ENCODE peak calls at places on chromosomes 13 and 19, in five cellular contexts. One of them, this sample, is unnamed.

GRCh38 chr13:62357887-62358645 is 942.4 kb upstream of the PCDH20 start:
- DNase-seq in brain microvascular endothelial cell: peak
- DNase-seq in activated T-cell treated with anti-CD3 and anti-CD28 coated beads, Interleukin-2, amount 50 U/mL, for 4 hours: no peak
- DNase-seq in GM06990: no peak
- DNase-seq in NCI-H510A treated with DMSO at 0.1 percent for 48 hours: no peak
- DNase-seq in this sample: peak

GRCh38 chr19:18999016-18999758 is 34.1 kb downstream of the SUGP2 start:
- DNase-seq in GM06990: no peak
- DNase-seq in NCI-H510A treated with DMSO at 0.1 percent for 48 hours: no peak
- DNase-seq in brain microvascular endothelial cell: no peak
- DNase-seq in activated T-cell treated with anti-CD3 and anti-CD28 coated beads, Interleukin-2, amount 50 U/mL, for 4 hours: no peak
- DNase-seq in this sample: no peak

GRCh38 chr19:3423183-3423829 is 56.9 kb downstream of the NFIC start:
- DNase-seq in brain microvascular endothelial cell: peak
- DNase-seq in NCI-H510A treated with DMSO at 0.1 percent for 48 hours: no peak
- DNase-seq in GM06990: no peak
- DNase-seq in activated T-cell treated with anti-CD3 and anti-CD28 coated beads, Interleukin-2, amount 50 U/mL, for 4 hours: no peak
- DNase-seq in this sample: no peak

GRCh38 chr13:110519046-110519445 is 42.5 kb downstream of the RAB20 start:
- DNase-seq in NCI-H510A treated with DMSO at 0.1 percent for 48 hours: no peak
- DNase-seq in GM06990: no peak
- DNase-seq in brain microvascular endothelial cell: no peak
- DNase-seq in activated T-cell treated with anti-CD3 and anti-CD28 coated beads, Interleukin-2, amount 50 U/mL, for 4 hours: no peak
- DNase-seq in this sample: no peak

GRCh38 chr19:38877781-38878574 is at the start of gene RINL:
- DNase-seq in NCI-H510A treated with DMSO at 0.1 percent for 48 hours: peak
- DNase-seq in activated T-cell treated with anti-CD3 and anti-CD28 coated beads, Interleukin-2, amount 50 U/mL, for 4 hours: peak
- DNase-seq in GM06990: peak
- DNase-seq in brain microvascular endothelial cell: no peak
- DNase-seq in this sample: peak

GRCh38 chr13:93824286-93824685 is 597.7 kb downstream of the GPC6 start:
- DNase-seq in activated T-cell treated with anti-CD3 and anti-CD28 coated beads, Interleukin-2, amount 50 U/mL, for 4 hours: no peak
- DNase-seq in GM06990: no peak
- DNase-seq in NCI-H510A treated with DMSO at 0.1 percent for 48 hours: no peak
- DNase-seq in brain microvascular endothelial cell: no peak
- DNase-seq in this sample: no peak

GRCh38 chr19:43628646-43629326 is 9.4 kb upstream of the ZNF428 start:
- DNase-seq in activated T-cell treated with anti-CD3 and anti-CD28 coated beads, Interleukin-2, amount 50 U/mL, for 4 hours: no peak
- DNase-seq in NCI-H510A treated with DMSO at 0.1 percent for 48 hours: no peak
- DNase-seq in GM06990: no peak
- DNase-seq in brain microvascular endothelial cell: no peak
- DNase-seq in this sample: no peak

GRCh38 chr13:109989686-109990085 is 203.3 kb upstream of the IRS2 start:
- DNase-seq in NCI-H510A treated with DMSO at 0.1 percent for 48 hours: no peak
- DNase-seq in GM06990: no peak
- DNase-seq in brain microvascular endothelial cell: peak
- DNase-seq in activated T-cell treated with anti-CD3 and anti-CD28 coated beads, Interleukin-2, amount 50 U/mL, for 4 hours: no peak
- DNase-seq in this sample: no peak

GRCh38 chr19:20928371-20928770 is 5.3 kb downstream of the ZNF85 start:
- DNase-seq in brain microvascular endothelial cell: peak
- DNase-seq in activated T-cell treated with anti-CD3 and anti-CD28 coated beads, Interleukin-2, amount 50 U/mL, for 4 hours: no peak
- DNase-seq in GM06990: no peak
- DNase-seq in NCI-H510A treated with DMSO at 0.1 percent for 48 hours: no peak
- DNase-seq in this sample: no peak

GRCh38 chr19:2455481-2456300 is 1.1 kb downstream of the LMNB2 start:
- DNase-seq in GM06990: peak
- DNase-seq in NCI-H510A treated with DMSO at 0.1 percent for 48 hours: no peak
- DNase-seq in brain microvascular endothelial cell: no peak
- DNase-seq in activated T-cell treated with anti-CD3 and anti-CD28 coated beads, Interleukin-2, amount 50 U/mL, for 4 hours: no peak
- DNase-seq in this sample: peak

GRCh38 chr13:112234131-112234875 is 141.9 kb upstream of the SPACA7 start:
- DNase-seq in NCI-H510A treated with DMSO at 0.1 percent for 48 hours: no peak
- DNase-seq in brain microvascular endothelial cell: no peak
- DNase-seq in GM06990: no peak
- DNase-seq in activated T-cell treated with anti-CD3 and anti-CD28 coated beads, Interleukin-2, amount 50 U/mL, for 4 hours: no peak
- DNase-seq in this sample: no peak

GRCh38 chr13:71290963-71291937 is 575.8 kb downstream of the DACH1 start:
- DNase-seq in brain microvascular endothelial cell: peak
- DNase-seq in GM06990: peak
- DNase-seq in activated T-cell treated with anti-CD3 and anti-CD28 coated beads, Interleukin-2, amount 50 U/mL, for 4 hours: peak
- DNase-seq in NCI-H510A treated with DMSO at 0.1 percent for 48 hours: no peak
- DNase-seq in this sample: no peak

GRCh38 chr13:110209950-110210603 is 96.9 kb downstream of the COL4A1 start:
- DNase-seq in NCI-H510A treated with DMSO at 0.1 percent for 48 hours: peak
- DNase-seq in brain microvascular endothelial cell: no peak
- DNase-seq in GM06990: no peak
- DNase-seq in activated T-cell treated with anti-CD3 and anti-CD28 coated beads, Interleukin-2, amount 50 U/mL, for 4 hours: no peak
- DNase-seq in this sample: no peak

GRCh38 chr13:34867590-34867989 is 74.5 kb upstream of the NBEA start:
- DNase-seq in activated T-cell treated with anti-CD3 and anti-CD28 coated beads, Interleukin-2, amount 50 U/mL, for 4 hours: no peak
- DNase-seq in GM06990: no peak
- DNase-seq in NCI-H510A treated with DMSO at 0.1 percent for 48 hours: no peak
- DNase-seq in brain microvascular endothelial cell: peak
- DNase-seq in this sample: no peak

GRCh38 chr13:51405176-51405575 is 47.7 kb downstream of the INTS6 start:
- DNase-seq in activated T-cell treated with anti-CD3 and anti-CD28 coated beads, Interleukin-2, amount 50 U/mL, for 4 hours: no peak
- DNase-seq in brain microvascular endothelial cell: no peak
- DNase-seq in GM06990: no peak
- DNase-seq in NCI-H510A treated with DMSO at 0.1 percent for 48 hours: no peak
- DNase-seq in this sample: no peak

GRCh38 chr19:10009714-10010224 is 535 bp downstream of the COL5A3 start:
- DNase-seq in brain microvascular endothelial cell: no peak
- DNase-seq in activated T-cell treated with anti-CD3 and anti-CD28 coated beads, Interleukin-2, amount 50 U/mL, for 4 hours: peak
- DNase-seq in NCI-H510A treated with DMSO at 0.1 percent for 48 hours: no peak
- DNase-seq in GM06990: no peak
- DNase-seq in this sample: no peak

GRCh38 chr19:2371656-2372055 is 11.6 kb downstream of the TMPRSS9 start:
- DNase-seq in GM06990: no peak
- DNase-seq in NCI-H510A treated with DMSO at 0.1 percent for 48 hours: no peak
- DNase-seq in activated T-cell treated with anti-CD3 and anti-CD28 coated beads, Interleukin-2, amount 50 U/mL, for 4 hours: no peak
- DNase-seq in brain microvascular endothelial cell: no peak
- DNase-seq in this sample: no peak